ENCODE peak calls at places on chromosomes 5 and 9, in five cellular contexts. One of them, this sample, is unnamed.

GRCh38 chr5:56827043-56827442 is 11.7 kb downstream of the MAP3K1 start:
- DNase-seq in H1: no peak
- DNase-seq in HEK293T: peak
- DNase-seq in GM12878: no peak
- DNase-seq in HepG2: peak
- DNase-seq in this sample: no peak

GRCh38 chr5:73960023-73960422 is 334.0 kb downstream of the ARHGEF28 start:
- DNase-seq in H1: no peak
- DNase-seq in GM12878: no peak
- DNase-seq in HEK293T: no peak
- DNase-seq in HepG2: no peak
- DNase-seq in this sample: no peak

GRCh38 chr9:113519401-113520108 is 56.0 kb downstream of the RGS3 start:
- DNase-seq in GM12878: no peak
- DNase-seq in HepG2: peak
- DNase-seq in H1: no peak
- DNase-seq in HEK293T: no peak
- DNase-seq in this sample: no peak

GRCh38 chr5:27315541-27316282 is 277.3 kb upstream of the CDH9 start:
- DNase-seq in HepG2: no peak
- DNase-seq in GM12878: no peak
- DNase-seq in H1: peak
- DNase-seq in HEK293T: no peak
- DNase-seq in this sample: no peak

GRCh38 chr9:15837079-15837679 is 284.3 kb downstream of the CCDC171 start:
- DNase-seq in HepG2: peak
- DNase-seq in GM12878: peak
- DNase-seq in HEK293T: peak
- DNase-seq in H1: no peak
- DNase-seq in this sample: peak

GRCh38 chr9:113349434-113350337 is at the start of gene BSPRY:
- DNase-seq in HepG2: no peak
- DNase-seq in GM12878: no peak
- DNase-seq in H1: no peak
- DNase-seq in HEK293T: peak
- DNase-seq in this sample: no peak

GRCh38 chr5:32254987-32255900 is 57.5 kb downstream of the MTMR12 start:
- DNase-seq in H1: no peak
- DNase-seq in HEK293T: no peak
- DNase-seq in HepG2: no peak
- DNase-seq in GM12878: no peak
- DNase-seq in this sample: no peak

GRCh38 chr5:61582421-61582820 is 250.4 kb downstream of the ZSWIM6 start:
- DNase-seq in HEK293T: no peak
- DNase-seq in GM12878: no peak
- DNase-seq in H1: no peak
- DNase-seq in HepG2: no peak
- DNase-seq in this sample: no peak

GRCh38 chr5:104061707-104062106 is 499.1 kb upstream of the NUDT12 start:
- DNase-seq in H1: no peak
- DNase-seq in GM12878: no peak
- DNase-seq in HepG2: no peak
- DNase-seq in HEK293T: no peak
- DNase-seq in this sample: no peak

GRCh38 chr5:74310386-74310785 is 330.1 kb downstream of the ENC1 start:
- DNase-seq in HEK293T: no peak
- DNase-seq in HepG2: no peak
- DNase-seq in GM12878: no peak
- DNase-seq in H1: no peak
- DNase-seq in this sample: no peak

GRCh38 chr9:127714916-127715442 is 484 bp downstream of the PTRH1 start:
- DNase-seq in GM12878: no peak
- DNase-seq in HEK293T: peak
- DNase-seq in HepG2: no peak
- DNase-seq in H1: no peak
- DNase-seq in this sample: no peak

GRCh38 chr5:57172466-57172961 is 1.3 kb upstream of the GPBP1 start:
- DNase-seq in HepG2: no peak
- DNase-seq in H1: no peak
- DNase-seq in GM12878: no peak
- DNase-seq in HEK293T: no peak
- DNase-seq in this sample: no peak

DNA sequence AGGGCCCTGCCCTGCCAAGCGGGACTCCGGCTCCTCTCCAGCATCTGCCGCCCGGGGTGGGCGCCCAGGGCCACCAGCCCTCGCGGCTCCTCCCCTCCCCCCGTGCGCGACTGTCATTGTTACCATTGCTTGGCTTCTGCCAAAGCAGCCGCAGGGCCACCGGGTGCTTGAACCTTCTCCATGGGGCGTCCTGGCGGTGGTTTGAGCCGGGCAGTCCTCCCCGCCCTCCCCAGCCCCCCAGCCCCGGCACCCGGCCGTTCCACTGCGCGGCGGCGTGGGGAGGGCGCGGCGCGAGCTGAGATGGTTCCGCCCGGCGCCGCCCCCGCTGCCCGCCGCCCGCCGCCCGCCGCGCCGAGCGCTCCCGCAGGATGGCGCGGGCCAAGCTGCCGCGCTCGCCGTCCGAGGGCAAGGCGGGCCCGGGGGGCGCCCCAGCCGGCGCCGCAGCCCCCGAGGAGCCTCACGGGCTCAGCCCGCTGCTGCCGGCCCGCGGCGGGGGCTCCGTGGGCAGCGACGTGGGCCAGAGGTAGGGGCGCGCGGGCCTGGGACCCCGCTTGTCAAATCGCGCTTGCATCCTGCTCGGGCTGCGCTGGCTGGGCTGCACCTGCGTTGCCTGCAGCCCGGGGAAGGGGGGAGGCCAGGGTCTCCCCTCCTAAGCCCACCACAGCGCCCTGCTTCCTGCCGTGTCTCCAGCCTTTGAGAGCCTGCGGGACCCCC is 34.4 kb downstream of the KCNT1 start:
- DNase-seq in HepG2: no peak
- DNase-seq in HEK293T: no peak
- DNase-seq in H1: no peak
- DNase-seq in GM12878: no peak
- DNase-seq in this sample: no peak
- TF ChIP-seq SUZ12 in HepG2: no peak
- TF ChIP-seq SUZ12 in HEK293T: no peak
- TF ChIP-seq SUZ12 in H1: no peak
- TF ChIP-seq SUZ12 in GM12878: no peak
- TF ChIP-seq SUZ12 in this sample: no peak

GRCh38 chr5:35679351-35679750 is 61.7 kb downstream of the SPEF2 start:
- DNase-seq in HEK293T: no peak
- DNase-seq in GM12878: no peak
- DNase-seq in HepG2: no peak
- DNase-seq in H1: no peak
- DNase-seq in this sample: no peak

GRCh38 chr5:35681911-35682310 is 64.2 kb downstream of the SPEF2 start:
- DNase-seq in HEK293T: no peak
- DNase-seq in H1: no peak
- DNase-seq in GM12878: no peak
- DNase-seq in HepG2: no peak
- DNase-seq in this sample: no peak

GRCh38 chr5:35675392-35675791 is 57.7 kb downstream of the SPEF2 start:
- DNase-seq in HEK293T: no peak
- DNase-seq in H1: no peak
- DNase-seq in GM12878: no peak
- DNase-seq in HepG2: no peak
- DNase-seq in this sample: no peak

GRCh38 chr5:35674049-35674448 is 56.4 kb downstream of the SPEF2 start:
- DNase-seq in H1: no peak
- DNase-seq in GM12878: no peak
- DNase-seq in HEK293T: no peak
- DNase-seq in HepG2: no peak
- DNase-seq in this sample: no peak

DNA sequence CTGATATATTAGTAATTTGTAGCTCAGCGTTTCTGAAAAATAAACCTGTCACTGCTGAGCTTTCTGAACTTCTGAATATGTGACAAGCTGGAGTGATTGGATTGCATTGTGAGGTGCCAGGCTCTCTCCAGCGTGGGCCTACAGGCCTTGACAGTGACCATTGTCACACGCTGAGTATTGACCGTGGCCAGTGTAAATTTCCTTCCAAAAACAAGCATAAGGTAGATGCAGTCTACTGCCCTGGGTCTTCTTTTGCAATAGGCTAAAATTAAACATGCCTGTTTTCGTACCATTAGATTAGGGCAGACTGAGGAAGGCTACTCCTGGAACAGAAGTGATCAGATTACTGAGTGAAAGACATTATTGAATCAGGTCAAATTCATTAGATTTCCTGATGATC is 60.2 kb downstream of the SPEF2 start:
- DNase-seq in HepG2: no peak
- DNase-seq in H1: no peak
- DNase-seq in GM12878: no peak
- DNase-seq in HEK293T: no peak
- DNase-seq in this sample: no peak
- TF ChIP-seq SUZ12 in HepG2: no peak
- TF ChIP-seq SUZ12 in H1: no peak
- TF ChIP-seq SUZ12 in GM12878: no peak
- TF ChIP-seq SUZ12 in HEK293T: no peak
- TF ChIP-seq SUZ12 in this sample: no peak

DNA sequence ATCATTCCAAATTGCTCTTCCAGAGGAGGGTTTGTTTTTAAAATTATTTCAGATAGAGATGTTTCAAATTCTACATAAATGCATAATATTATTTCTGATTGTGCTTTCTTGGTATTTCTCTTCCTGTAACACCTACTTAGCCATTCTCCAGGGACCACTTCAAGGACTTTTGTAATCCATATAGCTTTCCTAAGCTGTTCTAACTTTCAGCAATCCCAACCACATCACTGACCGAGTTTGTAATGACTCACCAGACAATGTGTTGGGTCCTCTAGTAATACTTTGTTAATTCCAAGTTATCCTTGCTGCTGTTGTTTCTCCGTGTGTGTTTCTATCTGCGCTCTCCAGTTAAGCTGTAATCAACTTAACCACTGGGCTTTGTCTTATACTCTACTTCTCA is 143.6 kb upstream of the CCDC152 start:
- DNase-seq in GM12878: no peak
- DNase-seq in HepG2: no peak
- DNase-seq in HEK293T: no peak
- DNase-seq in H1: no peak
- DNase-seq in this sample: no peak
- TF ChIP-seq SUZ12 in GM12878: no peak
- TF ChIP-seq SUZ12 in HepG2: no peak
- TF ChIP-seq SUZ12 in HEK293T: no peak
- TF ChIP-seq SUZ12 in H1: no peak
- TF ChIP-seq SUZ12 in this sample: no peak

GRCh38 chr9:130428096-130428665 is 16.6 kb upstream of the ASS1 start:
- DNase-seq in H1: no peak
- DNase-seq in HEK293T: no peak
- DNase-seq in GM12878: no peak
- DNase-seq in HepG2: no peak
- DNase-seq in this sample: no peak
- TF ChIP-seq SUZ12 in H1: no peak
- TF ChIP-seq SUZ12 in HEK293T: no peak
- TF ChIP-seq SUZ12 in GM12878: no peak
- TF ChIP-seq SUZ12 in HepG2: no peak
- TF ChIP-seq SUZ12 in this sample: no peak

GRCh38 chr5:90344693-90345092 is 64.9 kb downstream of the CETN3 start:
- DNase-seq in HEK293T: no peak
- DNase-seq in H1: no peak
- DNase-seq in HepG2: no peak
- DNase-seq in GM12878: no peak
- DNase-seq in this sample: no peak
- TF ChIP-seq SUZ12 in HEK293T: no peak
- TF ChIP-seq SUZ12 in H1: no peak
- TF ChIP-seq SUZ12 in HepG2: no peak
- TF ChIP-seq SUZ12 in GM12878: no peak
- TF ChIP-seq SUZ12 in this sample: no peak

GRCh38 chr5:1203311-1203967 is 2.0 kb downstream of the SLC6A19 start:
- DNase-seq in GM12878: no peak
- DNase-seq in H1: no peak
- DNase-seq in HEK293T: no peak
- DNase-seq in HepG2: no peak
- DNase-seq in this sample: no peak
- TF ChIP-seq SUZ12 in GM12878: no peak
- TF ChIP-seq SUZ12 in H1: no peak
- TF ChIP-seq SUZ12 in HEK293T: no peak
- TF ChIP-seq SUZ12 in HepG2: no peak
- TF ChIP-seq SUZ12 in this sample: no peak

This sample was measured in NT2/D1.